ENCODE peak calls at places on chromosomes 6 and 20, in six cellular contexts. U is sigmoid colon; F is hepatocyte; Y is GM06990; G is CD8-positive, alpha-beta memory T cell; L is GM23248. T is an unnamed sample.

GRCh38 chr6:75504902-75505233 is 11.3 kb upstream of the FILIP1 start:
- DNase-seq in G (no peak), F (no peak), L (peak; percentile 62), U (no peak), Y (no peak), T (no peak)

GRCh38 chr6:104682722-104683643 is 176.7 kb downstream of the HACE1 start:
- DNase-seq in Y (peak; percentile 28), L (peak; percentile 65), G (peak; percentile 60), U (no peak), F (peak; percentile 61), T (peak; percentile 47)

GRCh38 chr6:157667211-157668033 is 155.6 kb upstream of the SNX9 start:
- DNase-seq in G (peak; percentile 23), L (peak; percentile 87), F (peak; percentile 77), U (peak; percentile 72), Y (no peak), T (peak; percentile 71)

GRCh38 chr6:35675871-35676459 is 12.8 kb downstream of the FKBP5 start:
- DNase-seq in Y (no peak), G (no peak), U (no peak), L (no peak), F (no peak), T (no peak)

GRCh38 chr6:43491750-43492661 is 14.6 kb downstream of the TJAP1 start:
- DNase-seq in U (peak; percentile 88), G (no peak), L (peak; percentile 89), F (no peak), Y (no peak), T (peak; percentile 84)

GRCh38 chr6:21914121-21914973 is 320.8 kb downstream of the SOX4 start:
- DNase-seq in Y (peak; percentile 32), L (no peak), U (no peak), F (peak; percentile 51), G (no peak), T (peak; percentile 65)

GRCh38 chr6:37251211-37251610 is 6.4 kb upstream of the TBC1D22B start:
- DNase-seq in Y (no peak), L (peak; percentile 72), U (no peak), F (no peak), G (no peak), T (no peak)

GRCh38 chr6:96898241-96898851 is 655 bp upstream of the NDUFAF4 start:
- DNase-seq in Y (no peak), G (no peak), L (peak; percentile 56), F (no peak), U (no peak), T (peak; percentile 44)

GRCh38 chr20:36959242-36959641 is 7.7 kb upstream of the SAMHD1 start:
- DNase-seq in Y (no peak), F (no peak), G (no peak), U (no peak), L (no peak), T (no peak)

GRCh38 chr20:63279931-63280330 is 7.3 kb downstream of the ARFGAP1 start:
- DNase-seq in G (no peak), F (no peak), Y (no peak), U (no peak), L (no peak), T (no peak)

GRCh38 chr6:128519931-128520435 is 416 bp downstream of the PTPRK start:
- DNase-seq in F (no peak), G (peak; percentile 7), U (peak; percentile 78), Y (peak; percentile 20), L (peak; percentile 79), T (peak; percentile 62)

GRCh38 chr6:132167966-132168365 is 216.8 kb upstream of the CCN2 start:
- DNase-seq in F (no peak), L (no peak), U (no peak), G (no peak), Y (no peak), T (no peak)

GRCh38 chr6:17635568-17635967 is 35.5 kb downstream of the FAM8A1 start:
- DNase-seq in Y (no peak), G (no peak), F (no peak), L (no peak), U (no peak), T (no peak)

GRCh38 chr6:41558033-41558807 is 12.0 kb downstream of the FOXP4 start:
- DNase-seq in U (no peak), G (no peak), Y (no peak), L (peak; percentile 9), F (no peak), T (peak; percentile 72)

GRCh38 chr6:159118941-159119340 is 50.3 kb upstream of the FNDC1 start:
- DNase-seq in F (no peak), G (no peak), U (no peak), Y (no peak), L (no peak), T (no peak)

GRCh38 chr20:41306061-41306727 is 11.3 kb downstream of the ZHX3 start:
- DNase-seq in U (no peak), F (no peak), L (no peak), Y (peak; percentile 29), G (no peak), T (no peak)

GRCh38 chr20:47152078-47152477 is 204.4 kb downstream of the ZMYND8 start:
- DNase-seq in L (no peak), U (peak; percentile 12), F (peak; percentile 45), G (no peak), Y (no peak), T (no peak)

GRCh38 chr6:129105793-129106192 is 222.9 kb downstream of the LAMA2 start:
- DNase-seq in L (no peak), U (no peak), Y (no peak), F (no peak), G (no peak), T (no peak)

GRCh38 chr6:105844275-105844848 is 241.8 kb upstream of the PRDM1 start:
- DNase-seq in Y (no peak), U (no peak), F (no peak), L (peak; percentile 33), G (no peak), T (no peak)

GRCh38 chr6:84243240-84243639 is 15.8 kb upstream of the CEP162 start:
- DNase-seq in Y (no peak), G (no peak), U (no peak), L (peak; percentile 53), F (no peak), T (no peak)

GRCh38 chr6:27924179-27924578 is 12.0 kb upstream of the OR2B2 start:
- DNase-seq in Y (no peak), U (no peak), F (no peak), L (no peak), G (no peak), T (no peak)

GRCh38 chr20:48298851-48299484 is 513.7 kb upstream of the SULF2 start:
- DNase-seq in L (peak; percentile 92), U (no peak), F (peak; percentile 71), G (no peak), Y (no peak), T (peak; percentile 66)

GRCh38 chr20:22098451-22098850 is 393.0 kb downstream of the PAX1 start:
- DNase-seq in F (no peak), L (no peak), G (no peak), Y (no peak), U (no peak), T (no peak)

GRCh38 chr20:43658068-43658722 is 8.7 kb upstream of the MYBL2 start:
- DNase-seq in L (peak; percentile 63), U (no peak), F (peak; percentile 56), G (no peak), Y (no peak), T (peak; percentile 31)

GRCh38 chr6:81614292-81614691 is 138.2 kb downstream of the TENT5A start:
- DNase-seq in U (no peak), G (no peak), F (peak; percentile 58), Y (no peak), L (peak; percentile 42), T (peak; percentile 35)

GRCh38 chr6:108735991-108736345 is 112.3 kb upstream of the ARMC2 start:
- DNase-seq in L (no peak), U (no peak), G (no peak), F (no peak), Y (no peak), T (peak; percentile 91)

GRCh38 chr6:28659250-28659566 is 133.5 kb downstream of the GPX5 start:
- DNase-seq in G (no peak), L (no peak), U (no peak), Y (no peak), F (no peak), T (no peak)

GRCh38 chr6:166422201-166422940 is 39.6 kb upstream of the MPC1 start:
- DNase-seq in L (no peak), Y (no peak), G (no peak), F (no peak), U (no peak), T (no peak)

GRCh38 chr20:10671850-10672578 is 1.8 kb downstream of the JAG1 start:
- DNase-seq in G (no peak), U (peak; percentile 90), Y (peak; percentile 29), F (peak; percentile 76), L (peak; percentile 71), T (peak; percentile 58)

GRCh38 chr20:5974531-5974930 is 24.1 kb downstream of the MCM8 start:
- DNase-seq in U (no peak), F (no peak), L (peak; percentile 17), Y (no peak), G (no peak), T (no peak)

GRCh38 chr20:5971203-5971602 is 20.8 kb downstream of the MCM8 start:
- DNase-seq in L (no peak), G (no peak), U (no peak), F (no peak), Y (no peak), T (no peak)

GRCh38 chr20:5975778-5976177 is 25.3 kb downstream of the MCM8 start:
- DNase-seq in G (no peak), F (no peak), L (no peak), Y (no peak), U (no peak), T (no peak)

GRCh38 chr20:5973971-5974370 is 23.5 kb downstream of the MCM8 start:
- DNase-seq in F (no peak), U (no peak), Y (no peak), G (no peak), L (no peak), T (no peak)

DNA sequence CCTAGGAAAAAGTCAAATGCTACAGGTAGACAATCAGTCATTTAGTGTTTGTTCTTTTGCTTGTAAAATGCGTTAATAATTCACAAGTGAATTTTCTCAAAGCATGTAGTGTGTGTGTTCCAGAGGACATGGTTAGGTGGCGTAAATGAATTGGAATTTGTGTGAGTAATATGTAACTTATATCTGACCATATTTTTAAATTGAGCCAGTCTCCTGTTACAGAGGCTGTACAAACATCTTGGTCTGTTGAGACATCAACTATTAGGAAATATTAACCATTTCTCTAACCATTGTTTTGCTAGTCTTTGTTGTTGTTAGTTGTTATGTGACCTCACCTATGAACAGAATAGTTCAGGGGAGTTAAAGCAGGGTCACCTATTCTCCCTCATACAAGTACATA is 22.7 kb downstream of the MCM8 start:
- DNase-seq in U (no peak), Y (no peak), G (no peak), L (peak; percentile 42), F (peak; percentile 38), T (peak; percentile 39)
- H3K36me3 ChIP-seq in U (peaks cover 54% of the 10 kb centered on the region), Y (peaks cover 5% of the 10 kb centered on the region), G (no peaks in the 10 kb centered on the region), L (no peaks in the 10 kb centered on the region), F (no peaks in the 10 kb centered on the region), T (no peaks in the 10 kb centered on the region)

GRCh38 chr6:31730631-31731086 is 1.6 kb upstream of the DDAH2 start:
- DNase-seq in F (no peak), G (no peak), U (no peak), Y (no peak), L (no peak), T (no peak)
- H3K36me3 ChIP-seq in F (no peaks in the 10 kb centered on the region), G (peaks cover 28% of the 10 kb centered on the region), U (peaks cover 56% of the 10 kb centered on the region), Y (peaks cover 11% of the 10 kb centered on the region), L (peaks cover 44% of the 10 kb centered on the region), T (peaks cover 11% of the 10 kb centered on the region)

GRCh38 chr20:13770141-13770540 is 14.6 kb downstream of the ESF1 start:
- DNase-seq in F (no peak), G (no peak), L (no peak), Y (no peak), U (no peak), T (no peak)
- H3K36me3 ChIP-seq in F (peaks cover 4% of the 10 kb centered on the region), G (peaks cover 32% of the 10 kb centered on the region), L (peaks cover 45% of the 10 kb centered on the region), Y (peaks cover 8% of the 10 kb centered on the region), U (peaks cover 93% of the 10 kb centered on the region), T (no peaks in the 10 kb centered on the region)

GRCh38 chr6:7241709-7242645 is 71.0 kb downstream of the SSR1 start:
- DNase-seq in G (no peak), F (peak; percentile 79), Y (no peak), U (no peak), L (peak; percentile 20), T (peak; percentile 85)
- H3K36me3 ChIP-seq in G (peaks cover 5% of the 10 kb centered on the region), F (no peaks in the 10 kb centered on the region), Y (peaks cover 30% of the 10 kb centered on the region), U (peaks cover 43% of the 10 kb centered on the region), L (peaks cover 5% of the 10 kb centered on the region), T (peaks cover 11% of the 10 kb centered on the region)